ENCODE peak calls at places on chromosomes 1 and 21, in eight cellular contexts. J, R, G, N, Z, W, D and F are unnamed samples. For H3K4me1, the result is how much of the 10 kb centered on the place peaks cover.

GRCh38 chr1:223628233-223628632 is 37.3 kb downstream of the CAPN8 start:
- DNase-seq in J (no peak), R (peak), G (peak), N (peak), Z (peak), W (no peak), D (peak), F (peak)

GRCh38 chr1:97630968-97631367 is 289.9 kb downstream of the DPYD start:
- DNase-seq in J (no peak), R (no peak), G (no peak), N (no peak), Z (peak), W (no peak), D (no peak), F (no peak)

GRCh38 chr1:59635057-59635456 is 179.7 kb upstream of the HOOK1 start:
- DNase-seq in J (no peak), R (no peak), G (no peak), N (no peak), Z (peak), W (no peak), D (no peak), F (no peak)

GRCh38 chr1:97050501-97050900 is 328.9 kb downstream of the PTBP2 start:
- DNase-seq in J (no peak), R (no peak), G (no peak), N (no peak), Z (peak), W (no peak), D (no peak), F (no peak)

GRCh38 chr1:89908294-89908992 is 86.5 kb upstream of the ZNF326 start:
- DNase-seq in J (no peak), R (no peak), G (no peak), N (no peak), Z (no peak), W (no peak), D (no peak), F (no peak)

GRCh38 chr1:196078691-196079090 is 529.5 kb downstream of the KCNT2 start:
- DNase-seq in J (no peak), R (no peak), G (no peak), N (peak), Z (no peak), W (no peak), D (no peak), F (no peak)

GRCh38 chr1:34983700-34984355 is 1.3 kb downstream of the TMEM35B start:
- DNase-seq in J (no peak), R (peak), G (no peak), N (no peak), Z (no peak), W (no peak), D (no peak), F (no peak)

GRCh38 chr1:247209306-247209900 is 37.6 kb upstream of the ZNF124 start:
- DNase-seq in J (no peak), R (no peak), G (no peak), N (no peak), Z (peak), W (no peak), D (no peak), F (no peak)

GRCh38 chr1:844472-845026 is 79.2 kb upstream of the SAMD11 start:
- DNase-seq in J (no peak), R (no peak), G (no peak), N (no peak), Z (no peak), W (no peak), D (no peak), F (no peak)

GRCh38 chr1:2543543-2544092 is 12.6 kb upstream of the TNFRSF14 start:
- DNase-seq in J (no peak), R (no peak), G (no peak), N (no peak), Z (peak), W (no peak), D (no peak), F (peak)

GRCh38 chr21:28899744-28900143 is 92.9 kb downstream of the LTN1 start:
- DNase-seq in J (no peak), R (no peak), G (no peak), N (no peak), Z (no peak), W (no peak), D (no peak), F (no peak)

GRCh38 chr1:154607748-154608521 is at the start of gene ADAR:
- DNase-seq in J (peak), R (peak), G (peak), N (peak), Z (peak), W (peak), D (peak), F (peak)

GRCh38 chr21:14096577-14096976 is 114.2 kb downstream of the LIPI start:
- DNase-seq in J (no peak), R (no peak), G (no peak), N (no peak), Z (no peak), W (no peak), D (no peak), F (no peak)

GRCh38 chr1:190563230-190563629 is 85.6 kb upstream of the BRINP3 start:
- DNase-seq in J (no peak), R (no peak), G (no peak), N (no peak), Z (no peak), W (no peak), D (no peak), F (no peak)

GRCh38 chr1:36520056-36520455 is 37.3 kb upstream of the CSF3R start:
- DNase-seq in J (no peak), R (no peak), G (no peak), N (no peak), Z (no peak), W (no peak), D (no peak), F (no peak)

GRCh38 chr21:26966978-26967913 is at the start of gene ADAMTS5:
- DNase-seq in J (no peak), R (peak), G (no peak), N (no peak), Z (peak), W (peak), D (no peak), F (peak)

GRCh38 chr1:233055879-233056641 is 105.6 kb downstream of the NTPCR start:
- DNase-seq in J (no peak), R (no peak), G (no peak), N (no peak), Z (no peak), W (no peak), D (no peak), F (no peak)

GRCh38 chr1:221824025-221824424 is 82.1 kb upstream of the DUSP10 start:
- DNase-seq in J (no peak), R (no peak), G (no peak), N (no peak), Z (no peak), W (no peak), D (no peak), F (no peak)

GRCh38 chr1:57235782-57236181 is 188.1 kb downstream of the DAB1 start:
- DNase-seq in J (no peak), R (no peak), G (no peak), N (no peak), Z (no peak), W (no peak), D (no peak), F (no peak)

GRCh38 chr1:111672338-111672737 is 52.7 kb downstream of the RAP1A start:
- DNase-seq in J (no peak), R (no peak), G (no peak), N (no peak), Z (no peak), W (no peak), D (no peak), F (no peak)

GRCh38 chr1:77950873-77951272 is 28.0 kb downstream of the FUBP1 start:
- DNase-seq in J (no peak), R (no peak), G (no peak), N (no peak), Z (no peak), W (no peak), D (no peak), F (no peak)

GRCh38 chr1:56034222-56034621 is 545.1 kb downstream of the PLPP3 start:
- DNase-seq in J (no peak), R (no peak), G (no peak), N (no peak), Z (no peak), W (no peak), D (no peak), F (no peak)

GRCh38 chr1:207088731-207089626 is at the start of gene C4BPB:
- DNase-seq in J (no peak), R (no peak), G (peak), N (no peak), Z (no peak), W (no peak), D (no peak), F (peak)

GRCh38 chr21:21457077-21457476 is 458.9 kb downstream of the NCAM2 start:
- DNase-seq in J (no peak), R (no peak), G (no peak), N (no peak), Z (no peak), W (no peak), D (no peak), F (no peak)

GRCh38 chr1:148263128-148263905 is 111.2 kb upstream of the NBPF11 start:
- DNase-seq in J (no peak), R (peak), G (peak), N (peak), Z (peak), W (peak), D (peak), F (peak)

GRCh38 chr1:212500351-212500750 is 67.6 kb downstream of the NENF start:
- DNase-seq in J (no peak), R (no peak), G (no peak), N (no peak), Z (no peak), W (no peak), D (no peak), F (no peak)

GRCh38 chr1:155893389-155894142 is 17.6 kb downstream of the RIT1 start:
- DNase-seq in J (no peak), R (no peak), G (no peak), N (peak), Z (no peak), W (no peak), D (peak), F (no peak)
- H3K4me3 ChIP-seq in J (no peak), R (no peak), G (no peak), N (no peak), Z (peak), W (no peak), D (no peak), F (no peak)

DNA sequence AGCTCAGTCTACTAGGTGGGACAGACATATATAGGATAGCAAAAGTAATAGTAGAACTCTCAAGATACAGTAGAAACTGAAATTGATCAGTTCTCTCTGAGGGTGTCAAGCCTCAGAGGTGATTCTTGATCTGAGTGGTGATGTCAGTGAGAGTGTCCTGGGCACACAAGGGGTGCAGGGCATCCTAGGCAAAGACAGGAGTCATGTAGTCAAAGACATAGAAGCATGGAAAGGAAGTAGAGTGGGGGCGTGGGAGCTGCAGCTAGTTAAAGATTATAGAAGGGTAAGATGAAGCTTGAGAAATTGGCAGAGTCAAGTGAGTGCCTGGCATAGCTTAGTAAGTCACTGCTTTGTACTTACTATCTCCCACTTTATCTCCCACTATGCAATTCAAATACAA is 22.8 kb downstream of the CDC7 start:
- DNase-seq in J (no peak), R (no peak), G (no peak), N (no peak), Z (no peak), W (no peak), D (no peak), F (no peak)
- TF ChIP-seq EP300 in J (no peak), R (no peak), G (no peak), N (no peak), Z (no peak), W (no peak), D (no peak), F (no peak)

GRCh38 chr1:8641317-8641997 is 176.0 kb downstream of the RERE start:
- DNase-seq in J (no peak), R (no peak), G (no peak), N (no peak), Z (no peak), W (no peak), D (no peak), F (no peak)
- H3K4me1 ChIP-seq in J (under half), R (under half), G (under half), N (under half), Z (under half), W (under half), D (under half), F (under half)

GRCh38 chr1:203660069-203660468 is 33.4 kb downstream of the ATP2B4 start:
- DNase-seq in J (no peak), R (no peak), G (no peak), N (no peak), Z (no peak), W (no peak), D (no peak), F (no peak)
- H3K4me3 ChIP-seq in J (no peak), R (no peak), G (no peak), N (no peak), Z (no peak), W (no peak), D (no peak), F (no peak)

GRCh38 chr1:25732821-25733220 is 67.2 kb upstream of the SELENON start:
- DNase-seq in J (no peak), R (no peak), G (no peak), N (no peak), Z (no peak), W (no peak), D (no peak), F (no peak)

GRCh38 chr1:25731626-25732370 is 68.2 kb upstream of the SELENON start:
- DNase-seq in J (no peak), R (no peak), G (no peak), N (no peak), Z (no peak), W (no peak), D (no peak), F (no peak)

GRCh38 chr1:25731148-25731547 is 68.8 kb upstream of the SELENON start:
- DNase-seq in J (no peak), R (no peak), G (no peak), N (no peak), Z (no peak), W (no peak), D (no peak), F (no peak)

GRCh38 chr1:25735956-25736529 is 64.0 kb upstream of the SELENON start:
- DNase-seq in J (no peak), R (no peak), G (peak), N (no peak), Z (no peak), W (no peak), D (no peak), F (peak)

GRCh38 chr1:25733271-25733670 is 66.7 kb upstream of the SELENON start:
- DNase-seq in J (no peak), R (no peak), G (no peak), N (no peak), Z (no peak), W (no peak), D (no peak), F (no peak)
- TF ChIP-seq EP300 in J (no peak), R (no peak), G (no peak), N (no peak), Z (no peak), W (no peak), D (no peak), F (no peak)

GRCh38 chr1:116477428-116477827 is 93.4 kb downstream of the CD58 start:
- DNase-seq in J (no peak), R (no peak), G (no peak), N (no peak), Z (no peak), W (no peak), D (no peak), F (no peak)
- H3K4me1 ChIP-seq in J (under half), R (under half), G (under half), N (under half), Z (under half), W (under half), D (under half), F (under half)

GRCh38 chr1:201505505-201505893 is 1.4 kb downstream of the CSRP1 start:
- DNase-seq in J (no peak), R (no peak), G (peak), N (no peak), Z (no peak), W (no peak), D (no peak), F (no peak)
- H3K4me3 ChIP-seq in J (peak), R (peak), G (peak), N (peak), Z (peak), W (peak), D (no peak), F (peak)

DNA sequence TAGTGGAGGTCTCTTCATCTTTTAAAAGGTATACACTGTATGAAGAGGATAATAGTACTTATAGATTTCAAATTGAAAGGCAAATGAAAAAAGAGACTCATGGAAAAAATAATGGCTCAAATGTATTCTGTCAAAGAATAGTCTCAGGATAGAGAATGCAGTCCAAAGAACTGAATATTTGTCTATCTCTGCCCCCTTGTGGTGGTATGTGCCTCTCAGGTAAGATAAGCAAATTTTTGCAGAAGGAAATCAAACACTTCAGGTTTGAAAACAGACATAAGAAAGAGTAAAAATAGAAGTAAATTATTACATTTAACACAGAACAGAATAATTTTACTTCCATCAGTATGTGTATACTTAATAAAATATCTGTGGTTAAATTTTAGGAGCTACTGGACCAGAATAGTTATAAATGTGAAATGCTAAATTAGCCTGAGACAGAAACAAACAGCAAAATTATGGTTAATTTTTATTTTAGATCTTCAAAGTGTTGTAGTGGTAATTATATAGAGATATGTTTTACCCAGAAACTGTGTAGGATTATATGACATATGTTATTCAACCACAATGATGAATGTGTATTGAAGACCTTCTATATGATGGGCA is 164.4 kb upstream of the PALMD start:
- DNase-seq in J (no peak), R (peak), G (peak), N (peak), Z (peak), W (no peak), D (peak), F (no peak)
- TF ChIP-seq EP300 in J (no peak), R (no peak), G (no peak), N (no peak), Z (no peak), W (no peak), D (no peak), F (no peak)

DNA sequence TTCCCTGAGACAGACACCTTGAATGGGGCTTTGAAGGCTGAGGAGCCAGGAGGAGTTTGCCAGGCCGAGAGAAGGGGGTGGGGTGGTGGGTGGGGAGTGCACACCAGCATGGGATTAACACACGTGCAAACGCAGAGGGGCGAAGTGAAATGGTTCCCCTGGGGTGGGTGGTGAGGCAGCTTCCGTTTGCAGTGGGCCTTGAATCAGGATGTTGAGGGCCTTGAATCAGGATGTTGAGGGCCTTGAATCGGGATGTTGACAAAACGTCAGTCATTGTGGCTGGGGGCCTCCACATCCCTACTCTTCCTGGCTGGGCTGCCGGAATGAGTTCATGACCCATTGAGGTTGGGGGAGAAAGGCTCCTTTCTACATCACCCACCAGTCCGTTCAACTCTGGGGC is 16.6 kb downstream of the LDLRAP1 start:
- DNase-seq in J (no peak), R (no peak), G (no peak), N (no peak), Z (no peak), W (no peak), D (no peak), F (no peak)
- H3K4me1 ChIP-seq in J (under half), R (under half), G (under half), N (under half), Z (under half), W (half or more), D (under half), F (under half)

GRCh38 chr1:228150021-228150457 is 309 bp downstream of the GJC2 start:
- DNase-seq in J (peak), R (peak), G (no peak), N (no peak), Z (peak), W (no peak), D (peak), F (no peak)
- H3K4me3 ChIP-seq in J (peak), R (peak), G (peak), N (no peak), Z (no peak), W (peak), D (no peak), F (peak)